ENCODE peak calls at places on chromosomes 6 and 20, in seven cellular contexts. One of them, this sample, is unnamed.
A peak's percentile ranks its signal among the peaks of the same experiment; 100 is the strongest.

GRCh38 chr6:158999154-158999668 is 791 bp downstream of the RSPH3 start:
- DNase-seq in naive thymus-derived CD8-positive, alpha-beta T cell: peak; percentile 1
- DNase-seq in NCI-H187: no peak
- DNase-seq in H54: peak; percentile 9
- DNase-seq in GDM1: no peak
- DNase-seq in EL: no peak
- DNase-seq in GM03348: peak; percentile 36
- DNase-seq in this sample: no peak

GRCh38 chr6:36128793-36129192 is 1.5 kb upstream of the MAPK13 start:
- DNase-seq in GM03348: no peak
- DNase-seq in EL: no peak
- DNase-seq in GDM1: no peak
- DNase-seq in H54: no peak
- DNase-seq in NCI-H187: no peak
- DNase-seq in naive thymus-derived CD8-positive, alpha-beta T cell: no peak
- DNase-seq in this sample: no peak

GRCh38 chr6:85551264-85551663 is 42.4 kb downstream of the SNX14 start:
- DNase-seq in H54: no peak
- DNase-seq in GDM1: no peak
- DNase-seq in naive thymus-derived CD8-positive, alpha-beta T cell: no peak
- DNase-seq in EL: no peak
- DNase-seq in NCI-H187: no peak
- DNase-seq in GM03348: no peak
- DNase-seq in this sample: no peak

GRCh38 chr20:62161347-62161746 is 17.8 kb downstream of the SS18L1 start:
- DNase-seq in EL: peak; percentile 66
- DNase-seq in GM03348: no peak
- DNase-seq in H54: peak; percentile 82
- DNase-seq in naive thymus-derived CD8-positive, alpha-beta T cell: no peak
- DNase-seq in GDM1: no peak
- DNase-seq in NCI-H187: no peak
- DNase-seq in this sample: peak; percentile 36

GRCh38 chr6:90610291-90610670 is 23.4 kb upstream of the MAP3K7 start:
- DNase-seq in GM03348: peak; percentile 8
- DNase-seq in EL: peak; percentile 6
- DNase-seq in naive thymus-derived CD8-positive, alpha-beta T cell: no peak
- DNase-seq in GDM1: peak; percentile 2
- DNase-seq in H54: no peak
- DNase-seq in NCI-H187: no peak
- DNase-seq in this sample: no peak

GRCh38 chr20:13552061-13552460 is 86.7 kb downstream of the TASP1 start:
- DNase-seq in NCI-H187: no peak
- DNase-seq in H54: no peak
- DNase-seq in EL: peak; percentile 6
- DNase-seq in naive thymus-derived CD8-positive, alpha-beta T cell: no peak
- DNase-seq in GDM1: no peak
- DNase-seq in GM03348: no peak
- DNase-seq in this sample: no peak

GRCh38 chr6:149897015-149897697 is 757 bp downstream of the RAET1E start:
- DNase-seq in GDM1: no peak
- DNase-seq in naive thymus-derived CD8-positive, alpha-beta T cell: no peak
- DNase-seq in GM03348: peak; percentile 95
- DNase-seq in EL: peak; percentile 93
- DNase-seq in H54: peak; percentile 67
- DNase-seq in NCI-H187: no peak
- DNase-seq in this sample: peak; percentile 71

GRCh38 chr6:2077826-2078225 is 167.6 kb downstream of the GMDS start:
- DNase-seq in H54: no peak
- DNase-seq in naive thymus-derived CD8-positive, alpha-beta T cell: no peak
- DNase-seq in EL: no peak
- DNase-seq in NCI-H187: no peak
- DNase-seq in GDM1: no peak
- DNase-seq in GM03348: no peak
- DNase-seq in this sample: no peak

GRCh38 chr20:45359069-45359405 is 3.9 kb upstream of the SYS1 start:
- DNase-seq in GDM1: no peak
- DNase-seq in EL: peak; percentile 55
- DNase-seq in naive thymus-derived CD8-positive, alpha-beta T cell: no peak
- DNase-seq in GM03348: no peak
- DNase-seq in H54: no peak
- DNase-seq in NCI-H187: no peak
- DNase-seq in this sample: no peak

GRCh38 chr6:33418690-33419291 is 884 bp upstream of the CUTA start:
- DNase-seq in EL: peak; percentile 50
- DNase-seq in GDM1: no peak
- DNase-seq in naive thymus-derived CD8-positive, alpha-beta T cell: peak; percentile 53
- DNase-seq in NCI-H187: no peak
- DNase-seq in GM03348: no peak
- DNase-seq in H54: no peak
- DNase-seq in this sample: no peak

GRCh38 chr6:143276436-143276835 is 174.1 kb downstream of the ADAT2 start:
- DNase-seq in EL: no peak
- DNase-seq in H54: no peak
- DNase-seq in naive thymus-derived CD8-positive, alpha-beta T cell: no peak
- DNase-seq in GM03348: no peak
- DNase-seq in GDM1: no peak
- DNase-seq in NCI-H187: no peak
- DNase-seq in this sample: no peak

GRCh38 chr20:35344354-35344837 is 52.2 kb upstream of the FAM83C start:
- DNase-seq in EL: peak; percentile 89
- DNase-seq in GDM1: no peak
- DNase-seq in NCI-H187: no peak
- DNase-seq in H54: no peak
- DNase-seq in naive thymus-derived CD8-positive, alpha-beta T cell: no peak
- DNase-seq in GM03348: peak; percentile 57
- DNase-seq in this sample: peak; percentile 81

GRCh38 chr6:143843689-143844405 is 709 bp downstream of the LTV1 start:
- DNase-seq in EL: peak; percentile 3
- DNase-seq in NCI-H187: no peak
- DNase-seq in GM03348: peak; percentile 26
- DNase-seq in GDM1: peak; percentile 37
- DNase-seq in H54: no peak
- DNase-seq in naive thymus-derived CD8-positive, alpha-beta T cell: no peak
- DNase-seq in this sample: no peak

GRCh38 chr6:114008331-114008730 is 37.4 kb upstream of the HDAC2 start:
- DNase-seq in H54: no peak
- DNase-seq in NCI-H187: no peak
- DNase-seq in GM03348: no peak
- DNase-seq in naive thymus-derived CD8-positive, alpha-beta T cell: no peak
- DNase-seq in EL: peak; percentile 28
- DNase-seq in GDM1: no peak
- DNase-seq in this sample: no peak

GRCh38 chr20:4483481-4483880 is 238.2 kb upstream of the PRND start:
- DNase-seq in EL: peak; percentile 71
- DNase-seq in NCI-H187: no peak
- DNase-seq in naive thymus-derived CD8-positive, alpha-beta T cell: no peak
- DNase-seq in H54: no peak
- DNase-seq in GM03348: peak; percentile 33
- DNase-seq in GDM1: no peak
- DNase-seq in this sample: no peak

GRCh38 chr6:136403166-136403980 is 113.7 kb upstream of the BCLAF1 start:
- DNase-seq in GM03348: peak; percentile 85
- DNase-seq in H54: peak; percentile 20
- DNase-seq in EL: peak; percentile 84
- DNase-seq in NCI-H187: no peak
- DNase-seq in naive thymus-derived CD8-positive, alpha-beta T cell: no peak
- DNase-seq in GDM1: no peak
- DNase-seq in this sample: peak; percentile 94

GRCh38 chr6:42168650-42169049 is 4.5 kb upstream of the GUCA1A start:
- DNase-seq in EL: no peak
- DNase-seq in GM03348: no peak
- DNase-seq in H54: no peak
- DNase-seq in NCI-H187: no peak
- DNase-seq in GDM1: no peak
- DNase-seq in naive thymus-derived CD8-positive, alpha-beta T cell: no peak
- DNase-seq in this sample: no peak

GRCh38 chr20:19435820-19436219 is 223.4 kb downstream of the SLC24A3 start:
- DNase-seq in GM03348: no peak
- DNase-seq in naive thymus-derived CD8-positive, alpha-beta T cell: no peak
- DNase-seq in H54: no peak
- DNase-seq in NCI-H187: no peak
- DNase-seq in EL: no peak
- DNase-seq in GDM1: no peak
- DNase-seq in this sample: no peak

This sample was measured in skeletal muscle cell.